ENCODE peak calls at places on chromosomes 5 and 9, in four cellular contexts. B is OCI-LY7, I is breast epithelium, K is tibial nerve. L is an unnamed sample.

GRCh38 chr9:113456235-113456634 is 7.3 kb upstream of the RGS3 start:
- DNase-seq in K (no peak), B (no peak), I (no peak), L (no peak)

GRCh38 chr5:146130440-146131045 is 25.2 kb upstream of the PLAC8L1 start:
- DNase-seq in B (peak), I (no peak), K (no peak), L (no peak)

GRCh38 chr5:57221049-57221568 is 47.2 kb downstream of the GPBP1 start:
- DNase-seq in K (no peak), I (no peak), B (peak), L (no peak)

GRCh38 chr9:136608331-136609159 is 54.2 kb upstream of the EGFL7 start:
- DNase-seq in I (no peak), K (no peak), B (no peak), L (no peak)

GRCh38 chr9:21381752-21382339 is 3.4 kb downstream of the IFNA2 start:
- DNase-seq in B (peak), K (no peak), I (no peak), L (no peak)

GRCh38 chr9:116075191-116075590 is 78.4 kb upstream of the PAPPA start:
- DNase-seq in K (no peak), B (no peak), I (no peak), L (no peak)

GRCh38 chr5:157342822-157343402 is 77.0 kb downstream of the CYFIP2 start:
- DNase-seq in I (no peak), B (peak), K (no peak), L (no peak)

GRCh38 chr5:174801798-174802197 is 77.4 kb downstream of the MSX2 start:
- DNase-seq in I (no peak), B (no peak), K (no peak), L (no peak)

GRCh38 chr5:61886214-61886613 is 419.8 kb upstream of the KIF2A start:
- DNase-seq in B (no peak), K (no peak), I (no peak), L (no peak)

GRCh38 chr9:125411171-125411756 is 149.6 kb downstream of the GAPVD1 start:
- DNase-seq in B (no peak), I (no peak), K (no peak), L (no peak)
- H3K4me3 ChIP-seq in B (peak), I (no peak), K (no peak), L (peak)

DNA sequence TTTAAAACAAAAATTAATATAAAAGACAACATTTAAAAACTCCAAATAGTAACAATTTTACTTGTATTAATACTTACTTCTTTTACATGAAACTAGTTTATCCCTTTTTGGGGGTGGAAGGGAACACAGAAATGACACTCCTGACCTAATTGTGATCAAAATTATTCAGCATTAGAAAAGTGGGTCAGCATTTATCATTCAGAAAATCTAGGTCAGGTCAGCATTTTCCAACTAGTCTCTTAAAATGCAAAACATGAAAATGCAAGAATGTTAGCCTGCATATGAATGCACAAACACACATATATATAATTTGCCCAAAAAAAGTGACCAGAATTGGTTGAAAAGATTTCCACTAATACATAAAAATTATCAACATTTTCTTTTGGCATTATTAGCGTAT is 5.9 kb downstream of the TMEM167A start:
- DNase-seq in I (no peak), B (no peak), K (no peak), L (no peak)
- H3K4me3 ChIP-seq in I (no peak), B (no peak), K (no peak), L (no peak)

GRCh38 chr9:20225841-20226240 is 396.5 kb downstream of the MLLT3 start:
- DNase-seq in B (no peak), K (no peak), I (no peak), L (no peak)
- H3K4me3 ChIP-seq in B (no peak), K (no peak), I (no peak), L (no peak)

GRCh38 chr5:77974576-77974975 is 198.4 kb upstream of the TBCA start:
- DNase-seq in K (no peak), I (no peak), B (no peak), L (no peak)

GRCh38 chr5:77972545-77973252 is 196.6 kb upstream of the TBCA start:
- DNase-seq in K (no peak), B (no peak), I (no peak), L (no peak)

GRCh38 chr5:77970891-77971290 is 194.8 kb upstream of the TBCA start:
- DNase-seq in K (no peak), I (no peak), B (no peak), L (no peak)

GRCh38 chr5:77971965-77972544 is 195.9 kb upstream of the TBCA start:
- DNase-seq in I (no peak), K (no peak), B (no peak), L (no peak)

GRCh38 chr5:77973253-77973609 is 197.1 kb upstream of the TBCA start:
- DNase-seq in K (no peak), I (no peak), B (no peak), L (no peak)
- H3K4me3 ChIP-seq in K (no peak), I (peak), B (no peak), L (peak)

DNA sequence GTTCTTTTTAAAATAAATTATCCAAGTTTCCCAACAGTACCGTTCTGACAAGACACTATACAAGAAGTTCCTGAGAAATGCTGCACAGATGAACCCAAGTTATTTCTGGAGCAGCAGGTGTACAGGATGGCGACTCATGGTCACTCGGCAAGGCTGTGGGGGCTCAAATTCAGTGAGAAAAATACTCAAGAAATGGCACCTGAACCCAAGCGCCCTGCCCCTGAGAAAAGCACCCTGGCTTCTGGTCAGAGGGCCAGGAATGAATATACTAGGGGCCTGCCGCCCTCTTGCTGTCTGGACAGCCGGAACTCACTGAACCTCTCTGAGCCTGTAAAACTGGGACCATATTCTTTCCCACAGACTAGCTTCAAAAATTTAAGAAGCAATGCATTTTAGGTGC is 1.6 kb downstream of the RAPGEF1 start:
- DNase-seq in K (no peak), I (no peak), B (peak), L (no peak)
- H3K4me3 ChIP-seq in K (peak), I (peak), B (peak), L (no peak)

GRCh38 chr9:129398901-129399300 is 220.8 kb upstream of the IER5L start:
- DNase-seq in I (no peak), B (no peak), K (no peak), L (no peak)
- H3K4me3 ChIP-seq in I (no peak), B (no peak), K (no peak), L (no peak)

GRCh38 chr5:154849791-154850201 is 607 bp downstream of the FAXDC2 start:
- DNase-seq in I (no peak), K (no peak), B (no peak), L (no peak)

GRCh38 chr5:154849261-154849660 is 1.1 kb downstream of the FAXDC2 start:
- DNase-seq in I (no peak), K (no peak), B (no peak), L (no peak)

GRCh38 chr5:154851351-154851750 is 948 bp upstream of the FAXDC2 start:
- DNase-seq in K (no peak), B (no peak), I (no peak), L (no peak)

GRCh38 chr5:154844800-154845199 is 5.6 kb downstream of the FAXDC2 start:
- DNase-seq in K (no peak), B (no peak), I (no peak), L (no peak)

GRCh38 chr5:154850255-154851062 is at the start of gene FAXDC2:
- DNase-seq in K (peak), B (no peak), I (peak), L (peak)
- H3K4me3 ChIP-seq in K (peak), B (no peak), I (peak), L (peak)

GRCh38 chr9:134731497-134732391 is 90.1 kb downstream of the COL5A1 start:
- DNase-seq in B (no peak), I (no peak), K (no peak), L (no peak)

GRCh38 chr9:134735441-134736175 is 94.0 kb downstream of the COL5A1 start:
- DNase-seq in I (no peak), B (no peak), K (peak), L (no peak)

GRCh38 chr9:134733480-134734232 is 92.1 kb downstream of the COL5A1 start:
- DNase-seq in B (no peak), I (no peak), K (no peak), L (no peak)

GRCh38 chr9:134732392-134733110 is 90.9 kb downstream of the COL5A1 start:
- DNase-seq in B (no peak), K (peak), I (no peak), L (no peak)

DNA sequence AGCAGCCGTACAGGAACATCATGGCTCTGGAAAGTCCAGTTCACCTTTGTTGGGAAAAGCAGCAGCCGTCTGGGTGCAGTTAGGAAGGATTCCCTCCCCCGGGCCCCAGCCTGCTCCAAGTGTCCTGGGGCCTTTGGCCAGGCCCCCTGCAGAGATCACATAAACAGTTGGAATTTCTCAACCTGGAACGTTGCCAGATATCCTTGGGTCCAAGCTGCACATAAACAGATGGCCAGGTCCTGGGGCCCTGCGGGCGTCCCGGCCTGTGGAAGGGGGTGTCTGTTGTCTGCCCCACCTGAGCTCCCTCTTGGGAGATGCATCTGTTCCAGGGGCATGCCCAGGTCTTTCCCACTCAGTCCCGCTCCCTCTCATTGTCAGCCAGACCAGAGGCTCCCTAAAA is 92.7 kb downstream of the COL5A1 start:
- DNase-seq in I (no peak), K (no peak), B (no peak), L (no peak)
- H3K4me3 ChIP-seq in I (no peak), K (no peak), B (no peak), L (no peak)

DNA sequence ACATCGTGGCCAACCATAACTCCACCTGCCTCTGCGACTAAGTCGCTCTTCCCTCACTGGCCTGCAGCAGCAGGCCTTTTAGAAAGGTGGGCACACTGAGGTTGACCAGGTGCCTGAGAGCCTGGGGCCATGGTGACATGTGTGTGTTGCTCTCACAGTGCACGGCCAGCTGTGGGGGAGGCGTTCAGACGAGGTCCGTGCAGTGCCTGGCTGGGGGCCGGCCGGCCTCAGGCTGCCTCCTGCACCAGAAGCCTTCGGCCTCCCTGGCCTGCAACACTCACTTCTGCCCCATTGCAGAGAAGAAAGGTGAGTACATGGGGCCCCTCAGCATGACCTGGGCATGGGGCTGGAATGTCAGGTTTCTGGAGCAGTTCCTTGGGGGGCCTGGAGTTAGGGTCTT is 104.5 kb upstream of the ICE1 start:
- DNase-seq in B (no peak), K (no peak), I (no peak), L (no peak)
- H3K4me3 ChIP-seq in B (no peak), K (no peak), I (no peak), L (no peak)

GRCh38 chr5:115858396-115858795 is 16.7 kb downstream of the AP3S1 start:
- DNase-seq in B (no peak), I (no peak), K (no peak), L (no peak)
- H3K4me3 ChIP-seq in B (no peak), I (no peak), K (no peak), L (no peak)

L was measured in esophagus squamous epithelium.